ENCODE peak calls at places on chromosomes 4 and X, in nine cellular contexts. I is midbrain; L is fibroblast of pulmonary artery; F is activated CD4-positive, alpha-beta T cell treated with anti-CD3 and anti-CD28 coated beads, Interleukin-2, amount 10 ng/mL, durations not matched to agents 7 days and 5 days; B is activated T-helper 1 cell treated with anti-CD3 and anti-CD28 coated beads, Interleukin-2, amount 50 U/mL, for 16 hours; S is Calu3; A is HT-29; C is astrocyte; M is left ventricle myocardium inferior. X is an unnamed sample.

GRCh38 chr4:108172780-108173598 is 4.3 kb upstream of the LEF1 start:
- DNase-seq in I (no peak), L (peak; percentile 26), F (peak; percentile 73), B (peak; percentile 40), S (no peak), A (no peak), C (peak; percentile 50), M (no peak), X (no peak)

GRCh38 chr4:149910177-149910576 is 94.5 kb upstream of the IQCM start:
- DNase-seq in I (no peak), L (no peak), F (no peak), B (no peak), S (no peak), A (no peak), C (no peak), M (no peak), X (no peak)

GRCh38 chrX:12013220-12013619 is 125.1 kb upstream of the FRMPD4 start:
- DNase-seq in I (no peak), L (peak; percentile 44), F (no peak), B (no peak), S (no peak), A (no peak), C (peak; percentile 72), M (no peak), X (no peak)

GRCh38 chrX:39477438-39478120 is 620.2 kb downstream of the BCOR start:
- DNase-seq in I (no peak), L (peak; percentile 39), F (no peak), B (no peak), S (peak; percentile 50), A (peak; percentile 68), C (peak; percentile 11), M (peak; percentile 79), X (no peak)

GRCh38 chrX:128020701-128021100 is 31.5 kb downstream of the ACTRT1 start:
- DNase-seq in I (no peak), L (peak; percentile 12), F (no peak), B (no peak), S (peak; percentile 14), A (peak; percentile 55), C (peak; percentile 22), M (no peak), X (no peak)

GRCh38 chrX:112368371-112368770 is 285.8 kb upstream of the TRPC5 start:
- DNase-seq in I (no peak), L (no peak), F (no peak), B (no peak), S (no peak), A (peak; percentile 8), C (no peak), M (no peak), X (no peak)

GRCh38 chr4:70183940-70184246 is 11.6 kb upstream of the ODAM start:
- DNase-seq in I (no peak), L (no peak), F (no peak), B (no peak), S (no peak), A (no peak), C (no peak), M (no peak), X (no peak)

GRCh38 chrX:48498374-48498809 is 10.4 kb upstream of the PORCN start:
- DNase-seq in I (no peak), L (peak; percentile 49), F (no peak), B (no peak), S (peak; percentile 33), A (no peak), C (peak; percentile 85), M (no peak), X (no peak)

GRCh38 chr4:143626134-143626859 is 74.2 kb downstream of the FREM3 start:
- DNase-seq in I (no peak), L (peak; percentile 88), F (no peak), B (no peak), S (no peak), A (no peak), C (peak; percentile 38), M (peak; percentile 68), X (no peak)

GRCh38 chr4:77074961-77075855 is 581 bp downstream of the CCNI start:
- DNase-seq in I (peak; percentile 52), L (peak; percentile 72), F (peak; percentile 84), B (peak; percentile 57), S (peak; percentile 62), A (peak; percentile 45), C (peak; percentile 62), M (peak; percentile 80), X (peak; percentile 77)

GRCh38 chrX:124726881-124727280 is 380.5 kb downstream of the SH2D1A start:
- DNase-seq in I (no peak), L (no peak), F (no peak), B (no peak), S (no peak), A (no peak), C (no peak), M (no peak), X (no peak)

GRCh38 chr4:28179126-28179525 is 1318.5 kb downstream of the STIM2 start:
- DNase-seq in I (no peak), L (no peak), F (no peak), B (no peak), S (no peak), A (no peak), C (no peak), M (no peak), X (no peak)

GRCh38 chrX:15745179-15745578 is 7.1 kb downstream of the CA5B start:
- DNase-seq in I (no peak), L (peak; percentile 53), F (no peak), B (no peak), S (no peak), A (no peak), C (no peak), M (no peak), X (no peak)

GRCh38 chr4:25174674-25175073 is 14.4 kb upstream of the SEPSECS start:
- DNase-seq in I (no peak), L (peak; percentile 6), F (no peak), B (no peak), S (no peak), A (no peak), C (no peak), M (no peak), X (no peak)

GRCh38 chr4:68375667-68376559 is 26.0 kb upstream of the YTHDC1 start:
- DNase-seq in I (peak; percentile 64), L (peak; percentile 71), F (peak; percentile 67), B (no peak), S (peak; percentile 53), A (peak; percentile 81), C (peak; percentile 41), M (no peak), X (no peak)

GRCh38 chr4:149993030-149993429 is 85.2 kb upstream of the DCLK2 start:
- DNase-seq in I (no peak), L (no peak), F (no peak), B (no peak), S (no peak), A (no peak), C (peak; percentile 87), M (no peak), X (no peak)